ENCODE peak calls at places on chromosome 2, in nine cellular contexts. I is WTC11, G is pancreas, W is sigmoid colon, R is Calu3, B is MM.1S, C is astrocyte of the spinal cord, T is AG04449, K is mammary epithelial cell. A is an unnamed sample.
A peak's percentile ranks its signal among the peaks of the same experiment; 100 is the strongest.

GRCh38 chr2:3195865-3196504 is 181.6 kb downstream of the EIPR1 start:
- DNase-seq in I (no peak), G (no peak), W (no peak), R (no peak), B (no peak), C (no peak), T (no peak), K (no peak), A (no peak)

GRCh38 chr2:37573406-37573805 is 98.0 kb downstream of the CDC42EP3 start:
- DNase-seq in I (no peak), G (no peak), W (no peak), R (no peak), B (no peak), C (peak; percentile 52), T (no peak), K (peak; percentile 64), A (no peak)

GRCh38 chr2:8317419-8317818 is 364.4 kb upstream of the ID2 start:
- DNase-seq in I (no peak), G (no peak), W (no peak), R (no peak), B (no peak), C (no peak), T (no peak), K (no peak), A (no peak)

GRCh38 chr2:229401126-229401865 is 130.2 kb upstream of the PID1 start:
- DNase-seq in I (no peak), G (no peak), W (no peak), R (no peak), B (no peak), C (no peak), T (no peak), K (no peak), A (no peak)

GRCh38 chr2:74290466-74291216 is 52.6 kb downstream of the SLC4A5 start:
- DNase-seq in I (no peak), G (no peak), W (no peak), R (no peak), B (peak; percentile 62), C (no peak), T (no peak), K (no peak), A (no peak)

GRCh38 chr2:9197916-9198315 is 8.7 kb upstream of the ASAP2 start:
- DNase-seq in I (no peak), G (no peak), W (no peak), R (no peak), B (no peak), C (no peak), T (no peak), K (no peak), A (no peak)

GRCh38 chr2:112474844-112475486 is 7.0 kb upstream of the TTL start:
- DNase-seq in I (no peak), G (no peak), W (no peak), R (no peak), B (no peak), C (peak; percentile 14), T (no peak), K (no peak), A (no peak)

GRCh38 chr2:108553181-108553919 is 19.1 kb downstream of the LIMS1 start:
- DNase-seq in I (no peak), G (no peak), W (no peak), R (no peak), B (no peak), C (no peak), T (no peak), K (no peak), A (no peak)

GRCh38 chr2:179443175-179443574 is 178.5 kb upstream of the SESTD1 start:
- DNase-seq in I (peak; percentile 55), G (peak; percentile 32), W (no peak), R (no peak), B (no peak), C (no peak), T (no peak), K (no peak), A (no peak)

GRCh38 chr2:63875758-63876710 is 34.3 kb downstream of the UGP2 start:
- DNase-seq in I (no peak), G (no peak), W (no peak), R (no peak), B (no peak), C (no peak), T (no peak), K (peak; percentile 72), A (no peak)

GRCh38 chr2:126359494-126359893 is 296.5 kb upstream of the GYPC start:
- DNase-seq in I (no peak), G (no peak), W (no peak), R (no peak), B (peak; percentile 26), C (peak; percentile 5), T (no peak), K (no peak), A (no peak)

GRCh38 chr2:54042908-54043620 is 72.3 kb upstream of the PSME4 start:
- DNase-seq in I (no peak), G (no peak), W (no peak), R (no peak), B (no peak), C (no peak), T (no peak), K (peak; percentile 21), A (no peak)

GRCh38 chr2:217978536-217979150 is 24.2 kb downstream of the TNS1 start:
- DNase-seq in I (peak; percentile 80), G (no peak), W (peak; percentile 79), R (no peak), B (no peak), C (no peak), T (no peak), K (no peak), A (no peak)

GRCh38 chr2:30270166-30270565 is 38.8 kb downstream of the LBH start:
- DNase-seq in I (no peak), G (no peak), W (no peak), R (no peak), B (no peak), C (no peak), T (no peak), K (no peak), A (no peak)

GRCh38 chr2:30273574-30273929 is 42.2 kb downstream of the LBH start:
- DNase-seq in I (no peak), G (no peak), W (no peak), R (no peak), B (no peak), C (no peak), T (no peak), K (no peak), A (no peak)

GRCh38 chr2:30272761-30273573 is 41.6 kb downstream of the LBH start:
- DNase-seq in I (no peak), G (no peak), W (no peak), R (peak; percentile 54), B (no peak), C (peak; percentile 62), T (no peak), K (no peak), A (no peak)

GRCh38 chr2:30271300-30271699 is 40.0 kb downstream of the LBH start:
- DNase-seq in I (no peak), G (no peak), W (no peak), R (no peak), B (no peak), C (no peak), T (no peak), K (no peak), A (no peak)

DNA sequence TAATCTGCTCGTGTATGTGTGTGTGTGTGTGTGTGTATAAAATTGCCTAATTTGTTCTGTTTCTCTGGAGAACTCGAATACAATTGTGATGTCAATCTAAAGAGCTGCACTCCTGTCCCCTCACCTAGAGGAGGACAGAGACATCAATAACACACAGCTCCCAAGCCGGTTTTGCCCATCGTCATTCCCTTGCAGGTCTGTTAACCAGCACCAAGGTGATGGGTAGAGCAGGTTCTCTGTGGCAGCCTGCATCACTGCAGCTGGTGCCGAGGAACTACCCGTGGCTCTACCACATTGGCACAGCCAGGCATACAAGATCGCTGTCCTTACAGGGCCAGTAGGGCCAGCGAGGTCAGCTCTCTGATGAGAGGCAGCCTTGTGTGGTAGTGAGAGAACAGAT is 41.0 kb downstream of the LBH start:
- DNase-seq in I (no peak), G (no peak), W (no peak), R (no peak), B (no peak), C (no peak), T (no peak), K (no peak), A (no peak)
- TF ChIP-seq CTCF in I (no peak), G (no peak), W (no peak), R (no peak), B (no peak), C (no peak), T (no peak), K (no peak), A (no peak)

DNA sequence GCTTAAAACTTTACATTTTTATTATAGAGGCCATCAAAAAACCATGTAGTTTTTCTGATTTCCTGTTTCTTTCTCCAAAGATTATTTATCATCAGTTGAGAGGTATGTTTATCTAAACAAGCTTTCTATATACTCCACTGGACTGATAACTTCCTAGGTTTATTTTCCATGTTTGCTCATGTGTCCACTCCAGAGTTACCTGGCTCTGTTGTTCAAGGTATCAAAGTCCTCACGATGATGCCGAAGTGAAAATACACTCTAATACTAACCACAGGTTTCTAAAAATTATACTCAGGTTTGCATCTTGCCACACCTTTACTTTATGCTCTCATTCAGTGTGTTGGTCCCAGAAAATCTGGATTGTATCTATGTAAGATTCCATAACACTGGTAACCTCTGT is 287.9 kb upstream of the GULP1 start:
- DNase-seq in I (no peak), G (no peak), W (no peak), R (no peak), B (no peak), C (no peak), T (no peak), K (no peak), A (no peak)
- TF ChIP-seq CTCF in I (no peak), G (no peak), W (no peak), R (no peak), B (no peak), C (no peak), T (no peak), K (no peak), A (no peak)

GRCh38 chr2:162333968-162334367 is 10.0 kb upstream of the GCA start:
- DNase-seq in I (peak; percentile 42), G (no peak), W (no peak), R (peak; percentile 52), B (peak; percentile 26), C (no peak), T (no peak), K (peak; percentile 38), A (peak; percentile 24)
- TF ChIP-seq CTCF in I (peak; percentile 18), G (no peak), W (no peak), R (no peak), B (peak; percentile 55), C (peak; percentile 45), T (peak; percentile 46), K (peak; percentile 48), A (no peak)

DNA sequence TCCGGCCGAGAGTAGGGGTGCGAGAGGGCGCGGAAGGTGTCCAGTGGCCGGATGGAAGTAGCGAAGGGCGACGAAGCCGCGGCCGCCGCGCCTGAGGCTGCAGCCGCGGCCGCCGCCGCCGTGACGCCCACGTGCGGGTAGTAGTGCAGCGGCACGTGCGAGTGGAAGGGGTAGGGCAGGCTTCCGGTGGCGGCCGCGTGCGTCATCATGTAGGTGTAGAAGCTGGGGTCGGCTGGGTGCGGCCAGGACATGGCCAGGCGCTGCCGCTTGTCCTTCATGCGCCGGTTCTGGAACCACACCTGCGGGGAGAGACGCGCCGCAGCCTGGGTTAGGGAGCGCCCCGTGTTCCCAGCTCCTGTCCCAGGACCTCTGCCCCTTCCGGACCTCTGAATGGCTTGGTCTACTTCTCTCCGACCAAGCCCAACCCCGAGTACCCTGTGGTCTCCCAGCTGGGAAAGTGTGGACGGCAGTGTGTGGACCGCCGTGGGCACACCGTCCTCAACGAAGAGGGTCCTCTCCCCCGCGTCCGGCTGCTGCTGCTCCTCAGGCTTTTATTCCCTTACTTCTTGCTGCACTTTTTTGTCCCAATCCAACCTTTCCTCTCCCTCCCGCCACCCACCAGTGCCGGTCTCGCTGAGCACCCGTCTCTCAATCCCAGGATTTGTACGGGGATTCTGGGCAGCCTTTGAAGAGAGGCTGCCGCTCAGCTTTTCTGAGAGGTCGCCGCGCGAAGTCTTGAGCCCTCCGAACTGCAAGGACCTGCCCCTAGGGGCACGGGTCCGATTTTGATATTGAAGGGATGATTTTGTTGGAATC is 3.0 kb downstream of the EVX2 start:
- DNase-seq in I (peak; percentile 59), G (peak; percentile 66), W (peak; percentile 90), R (peak; percentile 30), B (no peak), C (no peak), T (no peak), K (no peak), A (peak; percentile 8)
- TF ChIP-seq CTCF in I (no peak), G (no peak), W (no peak), R (no peak), B (no peak), C (no peak), T (no peak), K (no peak), A (no peak)

A was measured in endothelial cell.